ENCODE peak calls at places on chromosomes 16 and 17, in seven cellular contexts. One of them, this sample, is unnamed.

GRCh38 chr16:27374794-27375499 is 27.0 kb upstream of the IL21R start:
- DNase-seq in GM23248: peak; percentile 72
- DNase-seq in H4: peak; percentile 97
- DNase-seq in neural crest cell: peak; percentile 68
- DNase-seq in left ventricle myocardium inferior: peak; percentile 41
- DNase-seq in COR-L47: peak; percentile 10
- DNase-seq in cardiac septum: no peak
- DNase-seq in this sample: peak; percentile 94

GRCh38 chr17:64200080-64201042 is 62.7 kb downstream of the TEX2 start:
- DNase-seq in GM23248: peak; percentile 66
- DNase-seq in H4: no peak
- DNase-seq in neural crest cell: no peak
- DNase-seq in left ventricle myocardium inferior: no peak
- DNase-seq in COR-L47: no peak
- DNase-seq in cardiac septum: no peak
- DNase-seq in this sample: no peak

GRCh38 chr17:3602499-3602898 is 6.7 kb downstream of the TRPV1 start:
- DNase-seq in GM23248: peak; percentile 27
- DNase-seq in H4: peak; percentile 21
- DNase-seq in neural crest cell: no peak
- DNase-seq in left ventricle myocardium inferior: no peak
- DNase-seq in COR-L47: no peak
- DNase-seq in cardiac septum: no peak
- DNase-seq in this sample: peak; percentile 11

GRCh38 chr16:70523621-70524405 is at the start of gene SF3B3:
- DNase-seq in GM23248: peak; percentile 77
- DNase-seq in H4: peak; percentile 39
- DNase-seq in neural crest cell: peak; percentile 62
- DNase-seq in left ventricle myocardium inferior: no peak
- DNase-seq in COR-L47: peak; percentile 65
- DNase-seq in cardiac septum: peak; percentile 83
- DNase-seq in this sample: no peak

GRCh38 chr16:87099001-87099740 is 218.0 kb downstream of the C16orf95 start:
- DNase-seq in GM23248: no peak
- DNase-seq in H4: no peak
- DNase-seq in neural crest cell: peak; percentile 13
- DNase-seq in left ventricle myocardium inferior: no peak
- DNase-seq in COR-L47: no peak
- DNase-seq in cardiac septum: no peak
- DNase-seq in this sample: no peak

GRCh38 chr17:35046740-35047283 is 16.7 kb downstream of the RFFL start:
- DNase-seq in GM23248: peak; percentile 56
- DNase-seq in H4: no peak
- DNase-seq in neural crest cell: no peak
- DNase-seq in left ventricle myocardium inferior: no peak
- DNase-seq in COR-L47: no peak
- DNase-seq in cardiac septum: no peak
- DNase-seq in this sample: no peak

GRCh38 chr17:76276461-76277299 is 11.5 kb downstream of the UBALD2 start:
- DNase-seq in GM23248: peak; percentile 89
- DNase-seq in H4: no peak
- DNase-seq in neural crest cell: no peak
- DNase-seq in left ventricle myocardium inferior: no peak
- DNase-seq in COR-L47: no peak
- DNase-seq in cardiac septum: no peak
- DNase-seq in this sample: no peak

GRCh38 chr16:85057212-85057889 is 29.8 kb downstream of the KIAA0513 start:
- DNase-seq in GM23248: no peak
- DNase-seq in H4: no peak
- DNase-seq in neural crest cell: no peak
- DNase-seq in left ventricle myocardium inferior: no peak
- DNase-seq in COR-L47: peak; percentile 3
- DNase-seq in cardiac septum: no peak
- DNase-seq in this sample: no peak

GRCh38 chr17:4808378-4808767 is 1.4 kb downstream of the PLD2 start:
- DNase-seq in GM23248: peak; percentile 20
- DNase-seq in H4: no peak
- DNase-seq in neural crest cell: no peak
- DNase-seq in left ventricle myocardium inferior: peak; percentile 70
- DNase-seq in COR-L47: no peak
- DNase-seq in cardiac septum: no peak
- DNase-seq in this sample: no peak

GRCh38 chr16:62256406-62256805 is 220.2 kb upstream of the CDH8 start:
- DNase-seq in GM23248: peak; percentile 2
- DNase-seq in H4: peak; percentile 50
- DNase-seq in neural crest cell: no peak
- DNase-seq in left ventricle myocardium inferior: no peak
- DNase-seq in COR-L47: no peak
- DNase-seq in cardiac septum: no peak
- DNase-seq in this sample: no peak

GRCh38 chr17:40309031-40309937 is at the start of gene RARA:
- DNase-seq in GM23248: peak; percentile 64
- DNase-seq in H4: no peak
- DNase-seq in neural crest cell: peak; percentile 50
- DNase-seq in left ventricle myocardium inferior: peak; percentile 59
- DNase-seq in COR-L47: no peak
- DNase-seq in cardiac septum: peak; percentile 84
- DNase-seq in this sample: no peak

GRCh38 chr17:80377798-80378197 is 37.2 kb upstream of the ENDOV start:
- DNase-seq in GM23248: no peak
- DNase-seq in H4: no peak
- DNase-seq in neural crest cell: no peak
- DNase-seq in left ventricle myocardium inferior: no peak
- DNase-seq in COR-L47: no peak
- DNase-seq in cardiac septum: peak; percentile 44
- DNase-seq in this sample: no peak

GRCh38 chr16:535446-536405 is 8.2 kb downstream of the CAPN15 start:
- DNase-seq in GM23248: peak; percentile 98
- DNase-seq in H4: peak; percentile 60
- DNase-seq in neural crest cell: no peak
- DNase-seq in left ventricle myocardium inferior: no peak
- DNase-seq in COR-L47: no peak
- DNase-seq in cardiac septum: no peak
- DNase-seq in this sample: no peak

GRCh38 chr16:87189426-87189825 is 127.8 kb downstream of the C16orf95 start:
- DNase-seq in GM23248: no peak
- DNase-seq in H4: no peak
- DNase-seq in neural crest cell: no peak
- DNase-seq in left ventricle myocardium inferior: no peak
- DNase-seq in COR-L47: no peak
- DNase-seq in cardiac septum: no peak
- DNase-seq in this sample: no peak

GRCh38 chr17:30586818-30587595 is 109.8 kb downstream of the GOSR1 start:
- DNase-seq in GM23248: peak; percentile 85
- DNase-seq in H4: no peak
- DNase-seq in neural crest cell: no peak
- DNase-seq in left ventricle myocardium inferior: no peak
- DNase-seq in COR-L47: no peak
- DNase-seq in cardiac septum: no peak
- DNase-seq in this sample: no peak

GRCh38 chr17:79340771-79341528 is 266.3 kb downstream of the ENGASE start:
- DNase-seq in GM23248: no peak
- DNase-seq in H4: peak; percentile 39
- DNase-seq in neural crest cell: no peak
- DNase-seq in left ventricle myocardium inferior: no peak
- DNase-seq in COR-L47: no peak
- DNase-seq in cardiac septum: no peak
- DNase-seq in this sample: no peak

GRCh38 chr17:30821751-30822723 is 2.5 kb downstream of the CRLF3 start:
- DNase-seq in GM23248: no peak
- DNase-seq in H4: no peak
- DNase-seq in neural crest cell: no peak
- DNase-seq in left ventricle myocardium inferior: no peak
- DNase-seq in COR-L47: no peak
- DNase-seq in cardiac septum: no peak
- DNase-seq in this sample: no peak

GRCh38 chr17:8333281-8333680 is 6.4 kb upstream of the ODF4 start:
- DNase-seq in GM23248: no peak
- DNase-seq in H4: no peak
- DNase-seq in neural crest cell: no peak
- DNase-seq in left ventricle myocardium inferior: no peak
- DNase-seq in COR-L47: no peak
- DNase-seq in cardiac septum: no peak
- DNase-seq in this sample: no peak

GRCh38 chr16:85485379-85485778 is 127.7 kb upstream of the GSE1 start:
- DNase-seq in GM23248: no peak
- DNase-seq in H4: no peak
- DNase-seq in neural crest cell: no peak
- DNase-seq in left ventricle myocardium inferior: no peak
- DNase-seq in COR-L47: no peak
- DNase-seq in cardiac septum: no peak
- DNase-seq in this sample: no peak

GRCh38 chr16:89300976-89301360 is 83.5 kb downstream of the ZNF778 start:
- DNase-seq in GM23248: no peak
- DNase-seq in H4: no peak
- DNase-seq in neural crest cell: no peak
- DNase-seq in left ventricle myocardium inferior: no peak
- DNase-seq in COR-L47: no peak
- DNase-seq in cardiac septum: no peak
- DNase-seq in this sample: no peak

GRCh38 chr17:8126306-8127066 is 2.6 kb upstream of the HES7 start:
- DNase-seq in GM23248: peak; percentile 67
- DNase-seq in H4: no peak
- DNase-seq in neural crest cell: peak; percentile 30
- DNase-seq in left ventricle myocardium inferior: no peak
- DNase-seq in COR-L47: no peak
- DNase-seq in cardiac septum: peak; percentile 81
- DNase-seq in this sample: no peak

GRCh38 chr16:57601801-57602478 is 26.5 kb upstream of the ADGRG1 start:
- DNase-seq in GM23248: no peak
- DNase-seq in H4: no peak
- DNase-seq in neural crest cell: no peak
- DNase-seq in left ventricle myocardium inferior: no peak
- DNase-seq in COR-L47: peak; percentile 12
- DNase-seq in cardiac septum: no peak
- DNase-seq in this sample: no peak

This sample was measured in NT2/D1.